ENCODE peak calls at places on chromosomes 16 and 17, in five cellular contexts. F is effector memory CD4-positive, alpha-beta T cell; M is HCEC 1CT; C is activated CD4-positive, CD25-positive, alpha-beta regulatory T cell treated with anti-CD3 and anti-CD28 coated beads, Interleukin-2, amount 50 U/mL, for 16 hours; G is neural crest cell. B is an unnamed sample.

GRCh38 chr17:19383681-19384470 is 3.1 kb downstream of the MFAP4 start:
- DNase-seq in C (no peak), F (no peak), G (no peak), M (no peak), B (no peak)

GRCh38 chr16:49542391-49542891 is 168.8 kb downstream of the C16orf78 start:
- DNase-seq in G (no peak), F (no peak), M (no peak), C (no peak), B (no peak)

GRCh38 chr17:30571921-30572320 is 94.7 kb downstream of the GOSR1 start:
- DNase-seq in M (no peak), C (no peak), F (no peak), G (no peak), B (no peak)

GRCh38 chr17:34269969-34270368 is at the start of gene CCL7:
- DNase-seq in G (no peak), C (no peak), F (no peak), M (peak; percentile 75), B (no peak)

GRCh38 chr16:75027520-75028300 is 28.9 kb downstream of the ZNRF1 start:
- DNase-seq in M (no peak), G (no peak), C (no peak), F (no peak), B (no peak)

GRCh38 chr17:624341-624860 is 90.2 kb downstream of the VPS53 start:
- DNase-seq in C (no peak), G (no peak), M (no peak), F (no peak), B (no peak)

GRCh38 chr16:76910931-76911330 is 280.1 kb upstream of the MON1B start:
- DNase-seq in C (no peak), M (no peak), F (no peak), G (no peak), B (no peak)

GRCh38 chr17:8162997-8163977 is 539 bp upstream of the VAMP2 start:
- DNase-seq in C (no peak), F (no peak), G (no peak), M (no peak), B (no peak)

GRCh38 chr16:49594706-49595534 is 221.3 kb downstream of the C16orf78 start:
- DNase-seq in F (no peak), M (no peak), C (no peak), G (no peak), B (no peak)

GRCh38 chr17:78013683-78014467 is 55.4 kb downstream of the TNRC6C start:
- DNase-seq in G (peak; percentile 41), C (peak; percentile 28), F (no peak), M (peak; percentile 57), B (no peak)

GRCh38 chr17:63314766-63315165 is 131.3 kb downstream of the CYB561 start:
- DNase-seq in G (no peak), C (no peak), F (no peak), M (no peak), B (no peak)

GRCh38 chr17:3695723-3696411 is at the start of gene P2RX5:
- DNase-seq in C (no peak), F (no peak), M (no peak), G (no peak), B (peak; percentile 63)

GRCh38 chr17:62597920-62598319 is 29.6 kb upstream of the MRC2 start:
- DNase-seq in C (no peak), M (peak; percentile 49), G (no peak), F (no peak), B (no peak)

GRCh38 chr16:23678430-23679273 is at the start of gene PLK1:
- DNase-seq in M (peak; percentile 91), G (peak; percentile 80), C (peak; percentile 56), F (peak; percentile 46), B (peak; percentile 64)

GRCh38 chr17:83053779-83054451 is 25.5 kb upstream of the METRNL start:
- DNase-seq in F (no peak), G (no peak), M (no peak), C (no peak), B (no peak)

GRCh38 chr16:14284930-14285541 is 213.9 kb downstream of the MRTFB start:
- DNase-seq in F (no peak), M (peak; percentile 65), C (no peak), G (no peak), B (no peak)

GRCh38 chr17:43367588-43368242 is 31.1 kb upstream of the ARL4D start:
- DNase-seq in F (no peak), C (no peak), M (peak; percentile 98), G (peak; percentile 21), B (no peak)

GRCh38 chr17:38867179-38867994 is 2.5 kb upstream of the LASP1 start:
- DNase-seq in M (peak; percentile 66), G (peak; percentile 74), F (peak; percentile 55), C (peak; percentile 48), B (peak; percentile 17)

GRCh38 chr16:70162041-70162451 is 11.5 kb upstream of the CLEC18C start:
- DNase-seq in G (no peak), C (no peak), M (peak; percentile 86), F (no peak), B (no peak)

GRCh38 chr16:57096793-57097192 is 4.4 kb downstream of the CPNE2 start:
- DNase-seq in G (no peak), M (no peak), C (no peak), F (no peak), B (no peak)

GRCh38 chr17:67200727-67201301 is 44.2 kb downstream of the HELZ start:
- DNase-seq in C (no peak), G (no peak), M (peak; percentile 34), F (no peak), B (no peak)

GRCh38 chr17:40366861-40367518 is 2.5 kb upstream of the GJD3 start:
- DNase-seq in F (no peak), C (no peak), M (no peak), G (no peak), B (no peak)